ENCODE peak calls at places on chromosomes 2 and 18, in nine cellular contexts. E is SJSA1; J is HCT116; O is tibial artery; C is stimulated activated CD8-positive, alpha-beta memory T cell treated with anti-CD3 and anti-CD28 coated beads, Interleukin-15, amount 100 ng/mL, for 1 hour; B is transverse colon; F is ELF-1; H is A549; G is H1. Z is an unnamed sample.

GRCh38 chr2:134206573-134206972 is 47.3 kb upstream of the MGAT5 start:
- DNase-seq in O (peak; percentile 83), E (no peak), H (no peak), B (no peak), G (no peak), C (no peak), F (no peak), J (no peak), Z (no peak)

GRCh38 chr2:210198326-210198725 is 26.9 kb downstream of the ACADL start:
- DNase-seq in H (no peak), O (no peak), G (no peak), C (no peak), F (no peak), J (no peak), B (no peak), E (no peak), Z (no peak)

GRCh38 chr2:179050735-179051134 is 798 bp upstream of the CCDC141 start:
- DNase-seq in O (no peak), B (no peak), C (no peak), H (no peak), E (no peak), G (no peak), J (no peak), F (no peak), Z (no peak)

GRCh38 chr2:187091664-187092063 is 242.7 kb upstream of the ZSWIM2 start:
- DNase-seq in O (no peak), G (no peak), J (no peak), H (no peak), F (no peak), B (no peak), E (no peak), C (no peak), Z (no peak)

GRCh38 chr18:48542513-48543181 is 3.8 kb downstream of the CTIF start:
- DNase-seq in F (peak; percentile 80), C (no peak), H (no peak), G (peak; percentile 53), B (no peak), J (no peak), O (no peak), E (peak; percentile 28), Z (no peak)

GRCh38 chr2:202824901-202825300 is 46.7 kb downstream of the ICA1L start:
- DNase-seq in H (no peak), E (no peak), F (no peak), G (no peak), B (no peak), J (no peak), C (no peak), O (no peak), Z (no peak)

GRCh38 chr18:40555914-40556313 is 1399.1 kb upstream of the PIK3C3 start:
- DNase-seq in H (no peak), F (no peak), C (no peak), G (no peak), E (no peak), J (no peak), B (no peak), O (no peak), Z (no peak)

GRCh38 chr18:76493213-76494107 is 1.6 kb downstream of the ZNF516 start:
- DNase-seq in H (peak; percentile 19), O (no peak), J (no peak), G (no peak), B (no peak), F (peak; percentile 63), C (no peak), E (peak; percentile 66), Z (no peak)

GRCh38 chr2:65782186-65782585 is 349.8 kb upstream of the SPRED2 start:
- DNase-seq in C (no peak), H (no peak), O (no peak), F (no peak), J (no peak), E (no peak), G (no peak), B (no peak), Z (no peak)

GRCh38 chr2:215833531-215834162 is 179.7 kb downstream of the MREG start:
- DNase-seq in J (peak; percentile 8), F (no peak), E (peak; percentile 45), G (no peak), C (no peak), O (no peak), B (no peak), H (peak; percentile 65), Z (no peak)

GRCh38 chr2:239936838-239937581 is 88.1 kb downstream of the NDUFA10 start:
- DNase-seq in O (peak; percentile 39), G (no peak), H (no peak), J (no peak), B (no peak), C (no peak), F (no peak), E (no peak), Z (no peak)

GRCh38 chr2:101508636-101509035 is 33.7 kb upstream of the RFX8 start:
- DNase-seq in C (no peak), F (no peak), B (no peak), G (no peak), E (no peak), O (no peak), J (no peak), H (no peak), Z (no peak)

GRCh38 chr2:112584134-112584890 is at the start of gene CHCHD5:
- DNase-seq in B (peak; percentile 95), G (peak; percentile 89), H (peak; percentile 97), E (peak; percentile 95), C (peak; percentile 84), J (peak; percentile 92), O (peak; percentile 98), F (peak; percentile 98), Z (peak; percentile 81)

GRCh38 chr2:219508933-219509779 is 5.1 kb upstream of the ASIC4 start:
- DNase-seq in J (no peak), E (no peak), H (no peak), B (no peak), O (peak; percentile 65), G (no peak), C (no peak), F (no peak), Z (no peak)

GRCh38 chr2:159571540-159572260 is 44.6 kb downstream of the BAZ2B start:
- DNase-seq in C (no peak), O (no peak), G (no peak), J (no peak), B (no peak), E (no peak), F (no peak), H (no peak), Z (no peak)

GRCh38 chr18:69365658-69366057 is 35.0 kb upstream of the DOK6 start:
- DNase-seq in O (no peak), F (peak; percentile 36), E (no peak), C (no peak), B (no peak), H (no peak), J (no peak), G (no peak), Z (no peak)

GRCh38 chr2:148615446-148615845 is 29.1 kb upstream of the EPC2 start:
- DNase-seq in J (no peak), E (no peak), O (no peak), F (peak; percentile 61), G (no peak), C (no peak), B (no peak), H (no peak), Z (no peak)

GRCh38 chr2:153405196-153405595 is 73.4 kb downstream of the RPRM start:
- DNase-seq in H (no peak), O (no peak), G (no peak), E (no peak), B (no peak), C (no peak), J (no peak), F (no peak), Z (no peak)

GRCh38 chr2:187453078-187453641 is 5.1 kb upstream of the CALCRL start:
- DNase-seq in H (peak; percentile 26), E (no peak), O (no peak), J (peak; percentile 29), G (no peak), C (no peak), B (no peak), F (no peak), Z (no peak)

GRCh38 chr2:158414538-158414937 is 42.0 kb downstream of the CCDC148 start:
- DNase-seq in O (no peak), F (no peak), B (no peak), G (no peak), H (no peak), C (no peak), J (no peak), E (peak; percentile 90), Z (no peak)

GRCh38 chr18:77065221-77065981 is 67.2 kb downstream of the MBP start:
- DNase-seq in E (peak; percentile 89), O (no peak), F (no peak), J (peak; percentile 82), C (no peak), H (peak; percentile 87), B (no peak), G (no peak), Z (no peak)

GRCh38 chr2:240919786-240920782 is 13.9 kb downstream of the CROCC2 start:
- DNase-seq in G (peak; percentile 43), B (peak; percentile 7), H (no peak), O (peak; percentile 58), E (no peak), F (peak; percentile 1), C (no peak), J (no peak), Z (no peak)

GRCh38 chr2:238243496-238244076 is 3.7 kb upstream of the HES6 start:
- DNase-seq in C (no peak), E (no peak), B (no peak), O (no peak), F (no peak), G (no peak), H (no peak), J (no peak), Z (no peak)

GRCh38 chr2:42929985-42930581 is 137.7 kb upstream of the HAAO start:
- DNase-seq in E (peak; percentile 77), F (no peak), B (no peak), H (no peak), G (no peak), C (no peak), O (peak; percentile 82), J (no peak), Z (no peak)

GRCh38 chr2:196336715-196337617 is 165.6 kb upstream of the STK17B start:
- DNase-seq in B (peak; percentile 13), J (no peak), H (peak; percentile 29), F (no peak), C (no peak), E (peak; percentile 43), G (no peak), O (no peak), Z (no peak)

GRCh38 chr2:160222546-160223281 is 22.6 kb upstream of the ITGB6 start:
- DNase-seq in B (no peak), E (no peak), O (no peak), C (no peak), G (no peak), J (no peak), H (no peak), F (no peak), Z (no peak)

GRCh38 chr2:205590759-205591158 is 91.5 kb upstream of the NRP2 start:
- DNase-seq in H (no peak), C (no peak), B (no peak), G (no peak), F (no peak), E (peak; percentile 83), J (no peak), O (no peak), Z (no peak)